ENCODE peak calls at places on chromosomes 12 and 14, in six cellular contexts. D is A549; T is tibial artery; P is IMR-90; W is CD4-positive, alpha-beta memory T cell; R is fibroblast of lung. U is an unnamed sample. For H3K4me1, the result is how much of the 10 kb centered on the place peaks cover.

GRCh38 chr14:94936901-94937321 is 167.0 kb upstream of the GSC start:
- DNase-seq in T (no peak), R (no peak), D (no peak), P (no peak), W (no peak), U (no peak)

GRCh38 chr12:124174406-124174805 is 120.5 kb upstream of the RFLNA start:
- DNase-seq in W (no peak), D (no peak), T (no peak), P (no peak), R (peak), U (no peak)

GRCh38 chr14:75831971-75832370 is 149.8 kb downstream of the TGFB3 start:
- DNase-seq in R (peak), T (no peak), W (no peak), P (peak), D (no peak), U (no peak)

GRCh38 chr12:122980192-122981035 is at the start of gene ARL6IP4:
- DNase-seq in R (peak), W (peak), D (peak), P (peak), T (no peak), U (peak)

GRCh38 chr14:100862793-100863192 is 36.9 kb downstream of the MEG3 start:
- DNase-seq in W (no peak), P (no peak), D (no peak), T (no peak), R (no peak), U (no peak)

GRCh38 chr14:72904840-72905561 is 11.1 kb upstream of the DPF3 start:
- DNase-seq in P (peak), D (peak), T (peak), W (peak), R (peak), U (peak)

GRCh38 chr12:613996-614726 is 49.1 kb downstream of the NINJ2 start:
- DNase-seq in R (peak), W (no peak), D (no peak), T (no peak), P (no peak), U (peak)

GRCh38 chr14:105168979-105169507 is 467 bp upstream of the JAG2 start:
- DNase-seq in P (no peak), R (no peak), D (peak), T (no peak), W (peak), U (no peak)

GRCh38 chr12:45402288-45402687 is 186.4 kb downstream of the ANO6 start:
- DNase-seq in P (peak), D (no peak), T (no peak), W (no peak), R (no peak), U (no peak)

GRCh38 chr14:90780519-90780918 is 35.7 kb downstream of the TTC7B start:
- DNase-seq in T (no peak), P (no peak), D (no peak), W (no peak), R (no peak), U (no peak)

GRCh38 chr12:104802198-104802597 is 155.9 kb downstream of the SLC41A2 start:
- DNase-seq in T (no peak), D (no peak), R (peak), W (no peak), P (no peak), U (no peak)

GRCh38 chr14:75372260-75372659 is 55.6 kb upstream of the JDP2 start:
- DNase-seq in R (peak), D (no peak), P (no peak), T (peak), W (no peak), U (no peak)

GRCh38 chr12:52539024-52539820 is 13.7 kb downstream of the KRT71 start:
- DNase-seq in D (peak), P (peak), R (peak), W (no peak), T (no peak), U (no peak)

GRCh38 chr14:30928462-30928861 is 54.1 kb downstream of the COCH start:
- DNase-seq in P (no peak), T (no peak), R (peak), D (no peak), W (no peak), U (no peak)

GRCh38 chr12:39622306-39622705 is 2.7 kb upstream of the ABCD2 start:
- DNase-seq in D (no peak), P (no peak), R (no peak), W (peak), T (no peak), U (no peak)

GRCh38 chr12:75979181-75979580 is 52.4 kb downstream of the PHLDA1 start:
- DNase-seq in W (peak), T (no peak), R (peak), P (peak), D (no peak), U (no peak)

GRCh38 chr12:127121494-127122070 is 1145.4 kb upstream of the TMEM132C start:
- DNase-seq in T (no peak), R (no peak), P (no peak), D (no peak), W (no peak), U (no peak)

GRCh38 chr12:16112626-16113560 is 164.6 kb downstream of the SLC15A5 start:
- DNase-seq in P (no peak), T (no peak), D (no peak), R (no peak), W (no peak), U (peak)

GRCh38 chr12:6435941-6436715 is 8.6 kb upstream of the CD27 start:
- DNase-seq in T (no peak), D (no peak), P (no peak), R (no peak), W (no peak), U (no peak)

GRCh38 chr12:100539209-100539608 is 34.3 kb upstream of the GAS2L3 start:
- DNase-seq in P (peak), W (no peak), R (peak), D (no peak), T (no peak), U (no peak)

GRCh38 chr14:90569606-90570462 is 173.0 kb downstream of the CALM1 start:
- DNase-seq in W (no peak), P (no peak), R (no peak), T (no peak), D (no peak), U (no peak)

GRCh38 chr14:98904677-98905076 is 367.3 kb downstream of the BCL11B start:
- DNase-seq in T (no peak), R (no peak), D (no peak), W (no peak), P (no peak), U (no peak)

GRCh38 chr12:88036368-88036965 is 7.3 kb upstream of the C12orf50 start:
- DNase-seq in R (peak), P (peak), T (no peak), D (no peak), W (no peak), U (no peak)

GRCh38 chr12:115341442-115341841 is 657.5 kb upstream of the TBX3 start:
- DNase-seq in W (no peak), P (peak), T (peak), R (peak), D (peak), U (no peak)

DNA sequence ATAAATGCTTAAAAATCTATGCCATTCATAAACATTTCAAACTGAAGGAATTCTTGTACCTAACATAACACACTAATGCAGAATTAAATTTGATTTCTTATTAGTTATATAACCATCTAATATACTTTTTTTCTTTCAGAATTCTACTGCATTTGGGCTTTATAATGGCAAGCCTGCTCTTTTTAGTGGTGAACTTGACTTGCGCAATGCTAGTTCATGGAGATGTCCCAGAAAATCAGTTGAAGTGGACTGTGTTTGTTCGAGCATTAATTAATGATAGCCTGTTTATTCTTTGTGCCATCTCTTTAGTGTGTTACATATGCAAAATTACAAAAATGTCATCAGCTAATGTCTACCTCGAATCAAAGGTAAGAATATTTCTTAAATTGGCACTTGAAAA is 47.3 kb downstream of the GPR137C start:
- DNase-seq in P (no peak), D (no peak), W (no peak), T (no peak), R (no peak), U (no peak)
- H3K4me1 ChIP-seq in P (under half), D (under half), W (under half), T (under half), R (under half), U (under half)

GRCh38 chr12:92482599-92482998 is 220.2 kb upstream of the PLEKHG7 start:
- DNase-seq in D (no peak), T (peak), W (no peak), R (no peak), P (no peak), U (no peak)

GRCh38 chr12:92487138-92487485 is 215.7 kb upstream of the PLEKHG7 start:
- DNase-seq in P (no peak), T (no peak), D (no peak), W (no peak), R (no peak), U (no peak)

GRCh38 chr12:92486443-92487137 is 216.2 kb upstream of the PLEKHG7 start:
- DNase-seq in R (no peak), W (no peak), D (no peak), P (peak), T (no peak), U (no peak)

GRCh38 chr12:92488735-92489134 is 214.1 kb upstream of the PLEKHG7 start:
- DNase-seq in R (no peak), D (no peak), W (no peak), T (no peak), P (no peak), U (no peak)

DNA sequence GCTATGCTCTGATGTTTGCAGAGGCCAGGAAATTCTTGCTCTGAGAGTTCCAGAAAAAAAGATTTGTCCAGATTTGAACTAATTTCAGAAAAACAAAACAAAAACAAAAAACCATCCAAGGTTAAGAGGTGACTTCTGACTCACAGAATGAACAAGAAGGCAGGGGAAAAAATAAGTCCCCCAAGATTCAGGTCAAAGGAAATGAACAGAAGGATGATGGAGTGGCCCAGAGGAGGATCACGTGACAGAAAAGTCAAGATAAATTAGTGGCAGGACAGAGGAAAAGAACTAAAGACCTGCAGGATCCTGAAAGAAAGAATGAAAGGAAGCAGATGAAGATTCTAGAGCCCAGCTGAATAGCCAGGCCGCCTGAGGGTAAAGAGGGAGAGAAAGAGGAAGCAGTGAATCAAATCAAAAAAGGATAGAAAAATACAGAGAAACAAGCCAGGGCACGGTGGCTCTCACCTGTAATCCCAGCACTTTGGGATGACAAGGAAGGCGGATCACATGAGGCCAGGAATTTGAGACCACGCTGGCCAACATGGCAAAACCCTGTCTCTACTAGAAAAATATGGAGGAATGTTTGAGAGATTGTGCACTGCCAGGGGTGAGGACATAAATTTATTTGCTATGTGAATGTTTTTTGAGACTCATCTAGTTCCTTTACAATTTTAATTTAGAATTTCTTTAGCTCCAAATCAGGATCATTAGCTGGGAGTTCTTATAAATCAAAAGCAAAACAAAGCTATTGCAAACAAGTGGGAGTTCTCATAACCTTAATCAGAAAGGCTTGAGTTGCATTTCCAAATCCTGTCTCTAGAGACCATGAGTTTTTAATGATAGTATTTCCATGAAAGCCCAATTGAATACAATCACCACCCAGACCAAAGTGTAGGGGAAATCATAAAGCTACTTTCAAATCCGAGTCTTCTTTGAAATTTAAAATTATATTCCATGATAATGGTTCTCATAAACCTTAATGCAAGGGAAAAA is 217.1 kb upstream of the PLEKHG7 start:
- DNase-seq in P (no peak), D (no peak), W (no peak), R (no peak), T (no peak), U (no peak)
- H3K4me1 ChIP-seq in P (under half), D (under half), W (under half), R (under half), T (under half), U (under half)

GRCh38 chr14:87044807-87045206 is 948.2 kb downstream of the GALC start:
- DNase-seq in D (no peak), R (peak), W (no peak), P (no peak), T (no peak), U (no peak)
- H3K4me1 ChIP-seq in D (under half), R (under half), W (under half), P (under half), T (under half), U (under half)

DNA sequence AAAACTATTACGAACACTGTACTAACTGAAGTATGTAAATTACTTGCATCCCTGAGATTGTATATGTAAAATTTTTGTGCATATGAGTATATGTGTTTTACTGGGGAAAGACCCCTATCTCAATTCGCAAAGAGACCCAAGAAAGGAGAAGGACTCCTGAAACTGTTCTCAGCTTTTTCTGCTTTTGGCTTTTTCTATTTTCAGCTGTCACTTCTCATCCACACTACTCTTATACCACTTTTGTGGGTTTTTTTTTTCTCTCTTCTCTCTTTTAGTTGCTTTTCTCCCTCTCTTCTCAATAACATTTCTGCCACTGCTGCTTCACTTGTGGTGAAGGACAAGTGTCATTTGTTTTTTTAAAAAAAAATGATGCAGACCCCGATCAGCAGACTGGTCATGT is 39.8 kb downstream of the NIN start:
- DNase-seq in R (no peak), P (no peak), D (no peak), T (no peak), W (no peak), U (no peak)
- H3K4me1 ChIP-seq in R (under half), P (under half), D (under half), T (under half), W (half or more), U (under half)

U was measured in BE2C.